ENCODE peak calls at places on chromosomes 16 and 17, in eight cellular contexts. V is fibroblast of mammary gland; C is kidney tubule cell; X is activated T-helper 1 cell treated with anti-CD3 and anti-CD28 coated beads, Interleukin-12 subunit alpha, Interleukin-12 subunit beta, Interleukin-2, Interleukin-4 antibody, amounts not matched to agents 30 ng/mL and 10 ng/mL and 1 ng/mL, durations not matched to agents 14 hours and 24 hours and 36 hours; H is effector memory CD4-positive, alpha-beta T cell; Q is upper lobe of right lung; M is fibroblast of pulmonary artery; U is occipital lobe. R is an unnamed sample.
A peak's percentile ranks its signal among the peaks of the same experiment; 100 is the strongest.

GRCh38 chr17:27959382-27959709 is 66.2 kb upstream of the LYRM9 start:
- DNase-seq in X (no peak), V (no peak), H (no peak), M (no peak), Q (no peak), C (peak; percentile 47), U (no peak), R (no peak)

GRCh38 chr17:39706921-39707337 is 7.1 kb downstream of the ERBB2 start:
- DNase-seq in V (no peak), H (no peak), M (no peak), U (no peak), C (peak; percentile 30), X (no peak), Q (no peak), R (no peak)

GRCh38 chr17:63491976-63492575 is 15.2 kb downstream of the ACE start:
- DNase-seq in U (no peak), M (no peak), Q (no peak), V (no peak), H (no peak), X (no peak), C (no peak), R (no peak)

GRCh38 chr16:24826096-24826690 is 19.6 kb upstream of the SLC5A11 start:
- DNase-seq in X (no peak), M (no peak), V (no peak), Q (no peak), C (no peak), H (no peak), U (no peak), R (no peak)

GRCh38 chr16:25297151-25297787 is 39.6 kb upstream of the ZKSCAN2 start:
- DNase-seq in C (no peak), V (no peak), Q (no peak), H (no peak), X (no peak), M (no peak), U (no peak), R (no peak)

GRCh38 chr17:44307387-44308186 is 814 bp upstream of the RUNDC3A start:
- DNase-seq in M (peak; percentile 46), C (peak; percentile 44), X (no peak), V (no peak), U (peak; percentile 77), Q (no peak), H (no peak), R (peak; percentile 56)

GRCh38 chr17:69179227-69179952 is 37.7 kb upstream of the ABCA6 start:
- DNase-seq in M (peak; percentile 72), H (no peak), X (no peak), Q (no peak), C (peak; percentile 52), U (no peak), V (peak; percentile 41), R (peak; percentile 61)

GRCh38 chr16:2591476-2592240 is 53.8 kb downstream of the PDPK1 start:
- DNase-seq in X (no peak), H (no peak), U (no peak), Q (peak; percentile 41), M (no peak), C (no peak), V (no peak), R (no peak)

GRCh38 chr17:82964851-82965341 is 114.5 kb upstream of the METRNL start:
- DNase-seq in C (no peak), X (no peak), Q (peak; percentile 52), U (no peak), M (no peak), H (no peak), V (no peak), R (no peak)

GRCh38 chr16:20327444-20328041 is at the start of gene GP2:
- DNase-seq in U (no peak), Q (no peak), C (no peak), H (no peak), V (no peak), M (no peak), X (no peak), R (no peak)

GRCh38 chr16:2308089-2308962 is 32.2 kb downstream of the ABCA3 start:
- DNase-seq in C (no peak), H (no peak), Q (no peak), V (no peak), U (no peak), X (no peak), M (no peak), R (no peak)

GRCh38 chr17:50829336-50829735 is 6.0 kb upstream of the WFIKKN2 start:
- DNase-seq in V (no peak), U (no peak), M (no peak), Q (no peak), X (no peak), C (no peak), H (no peak), R (no peak)

GRCh38 chr17:8055851-8056231 is 17.0 kb downstream of the ALOX15B start:
- DNase-seq in M (no peak), U (no peak), V (no peak), X (no peak), Q (peak; percentile 60), C (no peak), H (no peak), R (no peak)

GRCh38 chr16:59552164-59552563 is 818.0 kb upstream of the GOT2 start:
- DNase-seq in Q (no peak), H (no peak), C (no peak), X (no peak), U (no peak), V (no peak), M (no peak), R (no peak)

GRCh38 chr17:67440311-67441051 is 63.4 kb downstream of the PITPNC1 start:
- DNase-seq in M (peak; percentile 29), U (no peak), C (peak; percentile 38), V (peak; percentile 47), Q (no peak), H (no peak), X (no peak), R (no peak)

GRCh38 chr16:2156849-2157224 is 1.3 kb downstream of the TRAF7 start:
- DNase-seq in X (no peak), M (no peak), V (no peak), C (no peak), U (no peak), H (no peak), Q (no peak), R (no peak)

GRCh38 chr17:50318551-50319310 is 27.2 kb upstream of the XYLT2 start:
- DNase-seq in U (no peak), Q (no peak), X (no peak), H (no peak), V (no peak), C (peak; percentile 28), M (no peak), R (no peak)

GRCh38 chr17:17845046-17845775 is 8.4 kb upstream of the SREBF1 start:
- DNase-seq in C (no peak), V (no peak), Q (no peak), U (no peak), M (no peak), X (no peak), H (no peak), R (no peak)

GRCh38 chr17:50839591-50840310 is 4.4 kb downstream of the WFIKKN2 start:
- DNase-seq in M (no peak), C (no peak), H (no peak), X (no peak), Q (no peak), U (no peak), V (no peak), R (no peak)

GRCh38 chr17:76969598-76970172 is 101.5 kb downstream of the MGAT5B start:
- DNase-seq in X (no peak), Q (no peak), H (no peak), U (no peak), C (peak; percentile 32), M (no peak), V (no peak), R (peak; percentile 29)

GRCh38 chr17:49898547-49899490 is 51.0 kb upstream of the TAC4 start:
- DNase-seq in X (no peak), M (peak; percentile 4), V (peak; percentile 13), H (no peak), U (no peak), C (peak; percentile 32), Q (no peak), R (no peak)

GRCh38 chr17:6536053-6536452 is 20.3 kb downstream of the PITPNM3 start:
- DNase-seq in X (no peak), M (no peak), H (no peak), U (no peak), C (no peak), Q (peak; percentile 45), V (no peak), R (no peak)

GRCh38 chr16:1899641-1900451 is 18.4 kb downstream of the HS3ST6 start:
- DNase-seq in X (no peak), M (no peak), V (no peak), Q (no peak), H (no peak), U (no peak), C (no peak), R (no peak)